ENCODE peak calls at places on chromosomes 4 and X, in seven cellular contexts. P is CD8-positive, alpha-beta memory T cell; Q is OCI-LY7; S is IMR-90; Y is tibial nerve; F is ovary; I is mesenchymal stem cell. C is an unnamed sample. For H3K4me1 and H3K9me3, the result is how much of the 10 kb centered on the place peaks cover.

GRCh38 chr4:154602404-154603020 is 9.9 kb downstream of the FGG start:
- DNase-seq in S (no peak), P (no peak), Y (no peak), Q (no peak), I (no peak), F (no peak), C (no peak)

GRCh38 chr4:138330531-138330930 is 88.4 kb upstream of the SLC7A11 start:
- DNase-seq in Y (no peak), S (peak), F (no peak), P (no peak), I (peak), Q (no peak), C (no peak)

GRCh38 chrX:2348225-2348624 is 152.6 kb downstream of the DHRSX start:
- DNase-seq in P (no peak), S (no peak), Y (no peak), I (no peak), F (no peak), Q (no peak), C (no peak)

GRCh38 chr4:18479825-18480224 is 458.3 kb upstream of the LCORL start:
- DNase-seq in P (no peak), I (no peak), Y (no peak), F (no peak), S (no peak), Q (no peak), C (no peak)

GRCh38 chrX:5829060-5829459 is 399.6 kb downstream of the NLGN4X start:
- DNase-seq in I (no peak), F (no peak), Q (no peak), S (no peak), P (no peak), Y (no peak), C (no peak)

GRCh38 chr4:89724716-89725115 is 112.2 kb downstream of the SNCA start:
- DNase-seq in Y (no peak), I (peak), P (no peak), Q (no peak), S (peak), F (no peak), C (no peak)

GRCh38 chr4:10421344-10422055 is 35.7 kb downstream of the ZNF518B start:
- DNase-seq in F (no peak), P (peak), Q (no peak), Y (no peak), S (no peak), I (no peak), C (no peak)

GRCh38 chr4:26466871-26467270 is 23.4 kb downstream of the CCKAR start:
- DNase-seq in F (no peak), S (no peak), Y (no peak), I (no peak), P (no peak), Q (no peak), C (no peak)

GRCh38 chr4:184988611-184989010 is 29.7 kb upstream of the HELT start:
- DNase-seq in Y (no peak), Q (no peak), F (no peak), I (no peak), S (no peak), P (no peak), C (no peak)

GRCh38 chr4:61200195-61200990 is at the start of gene ADGRL3:
- DNase-seq in P (no peak), F (peak), Q (no peak), Y (no peak), S (peak), I (peak), C (peak)

GRCh38 chr4:161133877-161134276 is 1029.9 kb downstream of the FSTL5 start:
- DNase-seq in Q (no peak), P (no peak), F (no peak), I (no peak), Y (no peak), S (no peak), C (no peak)

GRCh38 chrX:132017431-132018185 is 5.5 kb upstream of the STK26 start:
- DNase-seq in P (no peak), Y (no peak), Q (peak), I (no peak), S (no peak), F (no peak), C (no peak)

GRCh38 chr4:185836268-185837084 is 24.5 kb upstream of the SORBS2 start:
- DNase-seq in I (no peak), F (no peak), P (no peak), Y (no peak), S (no peak), Q (no peak), C (no peak)

GRCh38 chr4:108048157-108048556 is 58.5 kb downstream of the HADH start:
- DNase-seq in F (no peak), Y (no peak), I (no peak), P (no peak), S (no peak), Q (no peak), C (no peak)

GRCh38 chr4:54940996-54941395 is 184.4 kb downstream of the KDR start:
- DNase-seq in S (no peak), P (peak), F (no peak), I (no peak), Q (peak), Y (no peak), C (no peak)

GRCh38 chr4:182643801-182644311 is 273.3 kb downstream of the DCTD start:
- DNase-seq in I (peak), Q (no peak), Y (no peak), F (no peak), P (no peak), S (peak), C (no peak)

GRCh38 chr4:138055890-138056289 is 186.3 kb downstream of the SLC7A11 start:
- DNase-seq in I (peak), Q (no peak), P (no peak), Y (no peak), S (peak), F (no peak), C (no peak)

GRCh38 chrX:40005290-40006011 is 92.3 kb downstream of the BCOR start:
- DNase-seq in I (no peak), Y (no peak), Q (no peak), P (no peak), S (no peak), F (peak), C (no peak)

GRCh38 chrX:40003071-40003981 is 94.4 kb downstream of the BCOR start:
- DNase-seq in S (peak), F (no peak), P (no peak), Y (no peak), Q (no peak), I (peak), C (no peak)

GRCh38 chrX:40006025-40007017 is 91.4 kb downstream of the BCOR start:
- DNase-seq in F (peak), Y (no peak), S (no peak), Q (no peak), I (peak), P (no peak), C (peak)

GRCh38 chrX:40003982-40004535 is 93.7 kb downstream of the BCOR start:
- DNase-seq in Q (no peak), F (no peak), S (no peak), I (no peak), P (no peak), Y (no peak), C (no peak)

GRCh38 chrX:40004916-40005289 is 92.9 kb downstream of the BCOR start:
- DNase-seq in F (no peak), Q (no peak), S (no peak), P (no peak), Y (no peak), I (no peak), C (no peak)
- H3K4me3 ChIP-seq in F (no peak), Q (no peak), S (no peak), P (no peak), Y (no peak), I (no peak), C (no peak)

DNA sequence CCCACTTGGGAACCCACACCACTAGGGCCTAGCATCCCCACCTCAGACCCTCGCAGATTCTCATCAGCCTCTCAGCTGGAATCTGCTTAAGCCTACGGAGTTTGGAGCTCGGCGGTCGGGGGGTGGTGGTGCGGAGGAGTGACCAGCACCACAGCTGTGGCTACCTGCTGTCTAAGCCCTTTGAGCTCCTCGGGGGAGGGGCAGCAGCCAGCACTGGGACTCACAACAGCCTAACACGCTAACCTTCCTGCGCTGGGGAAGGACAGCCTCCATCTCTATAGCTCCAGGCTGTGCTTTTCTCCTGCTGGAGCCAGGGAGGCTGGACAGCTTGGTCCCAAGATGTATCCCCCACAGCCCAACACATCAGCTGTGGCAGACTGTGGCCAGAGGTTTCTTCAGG is 281.5 kb downstream of the USP46 start:
- DNase-seq in F (no peak), P (no peak), I (no peak), Y (no peak), S (no peak), Q (no peak), C (no peak)
- H3K4me1 ChIP-seq in F (under half), P (under half), I (under half), Y (under half), S (under half), Q (under half), C (under half)

GRCh38 chr4:1996866-1997611 is 11.7 kb downstream of the NELFA start:
- DNase-seq in P (no peak), I (no peak), S (no peak), F (no peak), Q (no peak), Y (no peak), C (no peak)

GRCh38 chr4:1994935-1995334 is 13.8 kb downstream of the NELFA start:
- DNase-seq in S (no peak), I (no peak), P (no peak), Y (no peak), Q (no peak), F (no peak), C (no peak)

GRCh38 chr4:1993169-1993516 is 15.6 kb downstream of the NELFA start:
- DNase-seq in I (no peak), Q (no peak), Y (no peak), S (no peak), P (no peak), F (no peak), C (no peak)

GRCh38 chr4:1998296-1998695 is 10.5 kb downstream of the NELFA start:
- DNase-seq in I (no peak), S (no peak), Q (no peak), P (no peak), F (no peak), Y (no peak), C (no peak)

DNA sequence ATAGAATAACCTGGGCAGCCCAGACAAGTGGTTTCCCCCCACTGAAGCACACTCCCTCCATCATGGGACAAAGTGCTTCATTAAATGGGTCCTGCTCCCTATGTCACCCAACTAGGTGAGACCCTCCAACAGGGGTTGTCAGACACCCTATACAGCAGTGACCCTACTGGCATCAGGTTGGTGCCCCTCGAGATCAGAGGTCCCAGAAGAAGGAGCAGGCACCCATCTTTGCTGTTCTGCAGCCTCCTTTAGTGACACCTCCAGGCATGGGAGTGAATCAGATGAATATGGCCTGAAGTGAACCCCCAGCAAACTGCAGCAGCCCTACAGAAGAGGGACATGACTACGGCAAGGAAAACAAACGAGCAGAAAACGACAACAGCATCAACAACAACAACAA is 11.1 kb downstream of the NELFA start:
- DNase-seq in P (no peak), F (no peak), I (no peak), S (no peak), Q (no peak), Y (no peak), C (no peak)
- H3K9me3 ChIP-seq in P (under half), F (under half), I (under half), S (under half), Q (under half), Y (under half), C (under half)

GRCh38 chrX:68536429-68536828 is 37.6 kb downstream of the YIPF6 start:
- DNase-seq in Y (no peak), S (no peak), Q (no peak), P (no peak), I (no peak), F (no peak), C (no peak)

GRCh38 chrX:68536884-68537283 is 38.0 kb downstream of the YIPF6 start:
- DNase-seq in P (no peak), Q (no peak), Y (no peak), I (no peak), F (no peak), S (no peak), C (no peak)

GRCh38 chrX:68532828-68533227 is 34.0 kb downstream of the YIPF6 start:
- DNase-seq in I (no peak), S (peak), Q (no peak), Y (no peak), F (no peak), P (no peak), C (no peak)

DNA sequence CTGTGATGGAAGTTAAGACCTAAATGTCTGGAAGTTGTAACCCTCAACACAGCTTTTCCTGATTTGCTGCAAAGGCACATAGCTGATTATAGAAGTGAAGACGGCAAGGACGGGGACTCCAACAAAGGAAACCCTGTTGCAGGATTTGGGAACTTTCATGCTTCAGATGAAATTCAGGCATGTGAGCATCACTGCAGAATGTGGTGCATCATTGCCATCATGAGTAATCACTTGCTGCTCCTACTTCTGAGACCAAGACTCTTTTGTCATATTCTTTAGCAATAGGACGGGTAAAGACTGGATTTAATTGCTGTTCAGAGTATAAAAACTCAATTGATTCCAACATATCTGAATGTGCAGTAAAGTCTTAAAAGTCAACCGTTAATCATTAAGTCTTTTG is 35.8 kb downstream of the YIPF6 start:
- DNase-seq in S (peak), P (no peak), Q (no peak), Y (no peak), I (no peak), F (no peak), C (no peak)
- H3K4me3 ChIP-seq in S (no peak), P (no peak), Q (no peak), Y (no peak), I (no peak), F (no peak), C (no peak)

GRCh38 chr4:111991163-111991562 is 154.1 kb upstream of the FAM241A start:
- DNase-seq in I (no peak), S (no peak), Y (no peak), P (no peak), Q (peak), F (no peak), C (no peak)
- H3K4me1 ChIP-seq in I (under half), S (under half), Y (under half), P (under half), Q (under half), F (under half), C (under half)

DNA sequence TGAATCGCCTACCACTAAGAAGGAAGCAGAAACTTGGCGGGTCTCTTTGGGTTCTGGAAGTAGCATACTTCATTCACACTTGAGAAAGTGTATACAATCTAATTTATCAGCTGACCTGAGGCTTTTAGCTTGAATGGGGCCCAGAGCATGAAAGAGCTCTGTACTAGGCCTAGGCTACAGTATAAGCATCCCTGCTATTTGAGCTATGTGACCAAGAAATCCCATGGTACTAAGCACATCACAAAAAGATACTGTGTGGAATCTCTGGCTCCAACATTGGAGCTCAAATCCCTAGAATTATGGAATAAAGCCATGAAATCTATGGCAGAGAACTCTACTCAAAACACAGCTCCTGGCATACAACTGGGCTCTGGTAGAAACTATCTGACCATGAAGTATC is 43.9 kb upstream of the CCDC149 start:
- DNase-seq in Q (no peak), S (no peak), Y (no peak), F (no peak), P (no peak), I (no peak), C (no peak)
- H3K9me3 ChIP-seq in Q (under half), S (under half), Y (under half), F (under half), P (under half), I (under half), C (under half)

GRCh38 chr4:37648084-37648817 is 37.9 kb downstream of the RELL1 start:
- DNase-seq in Y (no peak), F (peak), P (no peak), I (peak), Q (no peak), S (peak), C (peak)
- H3K4me3 ChIP-seq in Y (no peak), F (no peak), P (no peak), I (no peak), Q (no peak), S (no peak), C (no peak)

GRCh38 chr4:140122891-140123290 is 31.1 kb downstream of the MAML3 start:
- DNase-seq in S (no peak), Y (no peak), Q (no peak), P (no peak), F (no peak), I (no peak), C (no peak)
- H3K4me1 ChIP-seq in S (under half), Y (under half), Q (under half), P (under half), F (under half), I (under half), C (under half)

GRCh38 chrX:69565247-69565815 is 50.6 kb upstream of the EDA start:
- DNase-seq in Y (no peak), S (no peak), I (no peak), P (no peak), F (no peak), Q (no peak), C (no peak)

GRCh38 chrX:69562904-69563568 is 52.9 kb upstream of the EDA start:
- DNase-seq in F (no peak), Q (no peak), P (no peak), Y (no peak), I (no peak), S (no peak), C (no peak)

GRCh38 chrX:69568828-69569227 is 47.1 kb upstream of the EDA start:
- DNase-seq in P (no peak), S (no peak), I (no peak), F (no peak), Y (no peak), Q (no peak), C (no peak)

GRCh38 chrX:69564665-69565064 is 51.2 kb upstream of the EDA start:
- DNase-seq in I (no peak), F (no peak), P (no peak), Y (no peak), S (no peak), Q (no peak), C (no peak)
- H3K9me3 ChIP-seq in I (under half), F (under half), P (under half), Y (under half), S (under half), Q (under half), C (under half)